ENCODE peak calls at places on chromosomes 6 and 20, in seven cellular contexts. R is cardiac muscle cell, B is left ventricle myocardium inferior, T is NCI-H526, I is HTR-8/SVneo, A is amygdala, P is myocyte. J is an unnamed sample.

GRCh38 chr6:56259682-56260081 is 12.3 kb upstream of the COL21A1 start:
- DNase-seq in R (peak; percentile 76), B (no peak), A (no peak), I (peak; percentile 32), P (peak; percentile 55), T (no peak), J (no peak)

GRCh38 chr20:63272105-63273078 is at the start of gene ARFGAP1:
- DNase-seq in P (peak; percentile 91), R (peak; percentile 93), B (peak; percentile 93), T (peak; percentile 69), A (peak; percentile 61), I (peak; percentile 100), J (peak; percentile 83)

GRCh38 chr20:37968726-37969401 is 64.4 kb downstream of the TTI1 start:
- DNase-seq in I (no peak), R (no peak), B (no peak), P (peak; percentile 77), T (peak; percentile 70), A (no peak), J (no peak)

GRCh38 chr6:149482542-149483261 is 2.1 kb downstream of the ZC3H12D start:
- DNase-seq in I (no peak), R (no peak), T (no peak), A (no peak), P (no peak), B (no peak), J (no peak)

GRCh38 chr6:108453601-108454157 is 107.0 kb upstream of the FOXO3 start:
- DNase-seq in A (no peak), B (no peak), I (no peak), P (no peak), R (peak; percentile 87), T (no peak), J (no peak)

GRCh38 chr6:168827484-168827883 is 386.5 kb downstream of the SMOC2 start:
- DNase-seq in A (no peak), P (no peak), I (no peak), R (no peak), T (no peak), B (no peak), J (no peak)

GRCh38 chr20:36314734-36315544 is 8.8 kb downstream of the DLGAP4 start:
- DNase-seq in T (no peak), I (no peak), R (no peak), A (no peak), P (no peak), B (no peak), J (peak; percentile 10)

GRCh38 chr20:37567331-37567665 is 39.6 kb upstream of the BLCAP start:
- DNase-seq in R (no peak), P (peak; percentile 65), A (no peak), I (no peak), B (no peak), T (no peak), J (no peak)

J was measured in mesothelial cell of epicardium.